ENCODE peak calls at places on chromosomes 6 and 20, in five cellular contexts. Q, J, B, N and R are unnamed samples.

GRCh38 chr6:44576132-44576601 is 188.7 kb downstream of the CDC5L start:
- DNase-seq in Q (no peak), J (no peak), B (no peak), N (no peak), R (no peak)

GRCh38 chr20:26208296-26209091 is 511.8 kb upstream of the ZNF337 start:
- DNase-seq in Q (no peak), J (peak; percentile 5), B (peak; percentile 70), N (no peak), R (peak; percentile 16)

GRCh38 chr20:40673442-40673841 is 15.6 kb downstream of the MAFB start:
- DNase-seq in Q (no peak), J (no peak), B (no peak), N (no peak), R (no peak)

GRCh38 chr20:433300-433975 is 25.3 kb downstream of the RBCK1 start:
- DNase-seq in Q (no peak), J (peak; percentile 28), B (no peak), N (no peak), R (peak; percentile 84)

GRCh38 chr6:56637640-56638039 is 5.0 kb downstream of the DST start:
- DNase-seq in Q (no peak), J (peak; percentile 7), B (no peak), N (peak; percentile 35), R (peak; percentile 30)

GRCh38 chr20:54922096-54922495 is 446.7 kb downstream of the DOK5 start:
- DNase-seq in Q (no peak), J (no peak), B (no peak), N (no peak), R (no peak)

GRCh38 chr6:7590918-7591302 is 912 bp downstream of the SNRNP48 start:
- DNase-seq in Q (no peak), J (no peak), B (no peak), N (no peak), R (no peak)

GRCh38 chr20:37142708-37143107 is 36.4 kb upstream of the RPN2 start:
- DNase-seq in Q (no peak), J (no peak), B (no peak), N (no peak), R (no peak)

GRCh38 chr20:53003420-53003819 is 31.3 kb downstream of the TSHZ2 start:
- DNase-seq in Q (no peak), J (no peak), B (no peak), N (no peak), R (no peak)

GRCh38 chr6:159151266-159151855 is 17.8 kb upstream of the FNDC1 start:
- DNase-seq in Q (no peak), J (peak; percentile 78), B (peak; percentile 65), N (peak; percentile 34), R (peak; percentile 48)
- TF ChIP-seq CTCF in Q (peak; percentile 47), J (peak; percentile 94), B (peak; percentile 90), N (peak; percentile 58), R (peak; percentile 74)

GRCh38 chr6:117906905-117907599 is at the start of gene SLC35F1:
- DNase-seq in Q (peak; percentile 17), J (peak; percentile 26), B (peak; percentile 85), N (peak; percentile 70), R (peak; percentile 71)
- TF ChIP-seq CTCF in Q (no peak), J (no peak), B (peak; percentile 21), N (peak; percentile 54), R (peak; percentile 67)

DNA sequence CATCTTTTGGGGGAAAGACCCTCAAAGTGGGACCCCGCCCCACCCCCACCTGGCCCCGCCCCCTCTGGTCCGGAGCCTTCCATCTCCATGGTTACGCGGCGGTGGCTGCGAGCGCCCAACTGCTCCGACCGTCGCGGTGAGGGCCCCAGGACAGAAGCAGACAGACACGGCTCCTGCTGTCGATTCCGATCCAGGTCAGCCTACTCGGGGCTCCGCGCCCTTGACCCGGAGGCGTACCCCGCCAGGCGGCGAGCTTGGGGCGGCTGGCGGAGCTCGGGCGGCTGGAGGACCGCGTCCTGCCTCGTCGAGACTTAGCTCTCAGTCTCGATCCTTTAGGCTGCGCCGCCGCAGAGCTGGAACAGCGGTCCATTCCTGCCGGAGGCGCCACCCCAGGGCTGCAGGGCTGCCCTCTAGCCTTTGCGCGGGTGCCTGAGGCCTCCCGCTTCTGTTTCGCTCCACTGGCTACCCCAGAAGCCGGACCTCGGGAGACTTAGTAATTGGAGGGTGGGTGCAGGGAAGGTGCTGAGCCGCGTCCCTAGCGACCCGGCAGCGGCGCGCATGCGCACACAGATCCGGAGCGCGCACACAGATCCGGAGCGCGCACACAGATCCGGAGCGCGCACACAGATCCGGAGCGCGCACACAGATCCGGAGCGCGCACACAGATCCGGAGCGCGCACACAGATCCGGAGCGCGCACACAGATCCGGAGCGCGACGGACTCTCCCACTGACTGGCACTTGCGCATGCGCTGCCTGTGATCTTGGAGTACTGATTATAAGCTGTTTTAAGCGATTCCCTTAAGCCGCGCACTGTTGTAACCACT is at the start of gene CFAP206:
- DNase-seq in Q (peak; percentile 80), J (peak; percentile 89), B (peak; percentile 83), N (peak; percentile 85), R (peak; percentile 89)
- TF ChIP-seq CTCF in Q (no peak), J (no peak), B (no peak), N (peak; percentile 10), R (peak; percentile 34)

DNA sequence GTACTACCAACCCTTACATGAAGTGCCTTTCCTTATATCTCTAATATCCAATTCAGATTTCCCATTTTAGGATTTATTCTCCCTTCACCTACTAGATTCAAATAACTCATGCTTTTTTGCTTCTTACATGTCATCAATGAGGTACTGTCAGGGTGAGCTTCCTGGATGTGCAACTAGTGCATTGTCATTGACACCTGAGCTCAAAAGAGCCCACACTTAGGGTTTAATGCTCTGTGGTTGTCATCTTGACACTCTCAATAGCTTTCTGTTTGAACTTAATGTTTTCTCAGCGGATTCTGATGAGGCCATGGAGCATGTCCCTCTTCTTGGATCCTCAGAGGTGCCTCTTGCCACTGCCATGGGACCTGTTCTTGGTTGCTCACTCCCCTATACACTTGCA is 1033.3 kb upstream of the EYS start:
- DNase-seq in Q (no peak), J (no peak), B (no peak), N (no peak), R (no peak)
- TF ChIP-seq CTCF in Q (no peak), J (no peak), B (no peak), N (no peak), R (no peak)